ENCODE peak calls at places on chromosomes 4 and X, in seven cellular contexts. M, L, S, R, E, P and F are unnamed samples.

GRCh38 chr4:56727150-56727549 is 46.1 kb upstream of the HOPX start:
- DNase-seq in S (no peak), P (no peak), E (no peak), R (no peak), L (no peak), M (no peak), F (no peak)

GRCh38 chr4:961651-962230 is 11.6 kb downstream of the DGKQ start:
- DNase-seq in M (no peak), R (peak; percentile 53), E (no peak), P (no peak), S (no peak), L (no peak), F (no peak)

GRCh38 chrX:122517781-122518180 is 666.3 kb upstream of the GRIA3 start:
- DNase-seq in M (no peak), P (no peak), R (no peak), L (no peak), E (no peak), S (no peak), F (no peak)

GRCh38 chrX:131394384-131394783 is 105.3 kb upstream of the IGSF1 start:
- DNase-seq in E (no peak), M (no peak), P (no peak), S (no peak), L (no peak), R (no peak), F (no peak)

GRCh38 chr4:155039162-155039561 is 169.3 kb upstream of the NPY2R start:
- DNase-seq in S (no peak), E (no peak), R (no peak), P (no peak), M (no peak), L (no peak), F (no peak)

GRCh38 chr4:20773144-20773997 is 73.1 kb downstream of the PACRGL start:
- DNase-seq in R (peak; percentile 28), M (peak; percentile 3), L (peak; percentile 0), E (peak; percentile 61), P (peak; percentile 69), S (peak; percentile 72), F (peak; percentile 23)

GRCh38 chrX:9882669-9883446 is 84.3 kb upstream of the CLDN34 start:
- DNase-seq in S (peak; percentile 76), P (no peak), E (no peak), L (no peak), M (no peak), R (no peak), F (no peak)

GRCh38 chr4:188986271-188986689 is 847.0 kb downstream of the TRIML1 start:
- DNase-seq in R (peak; percentile 36), E (no peak), M (no peak), S (peak; percentile 57), L (no peak), P (no peak), F (no peak)

GRCh38 chr4:76943129-76943620 is 6.4 kb upstream of the SEPTIN11 start:
- DNase-seq in M (no peak), S (peak; percentile 86), L (no peak), R (no peak), E (no peak), P (no peak), F (no peak)

GRCh38 chr4:4651811-4652609 is 110.2 kb upstream of the STX18 start:
- DNase-seq in L (no peak), S (no peak), E (peak; percentile 45), R (no peak), P (no peak), M (no peak), F (no peak)

GRCh38 chr4:42750091-42750490 is 93.2 kb upstream of the ATP8A1 start:
- DNase-seq in R (no peak), S (no peak), E (peak; percentile 63), M (no peak), L (no peak), P (peak; percentile 15), F (no peak)

GRCh38 chr4:130368668-130369067 is 1272.7 kb downstream of the C4orf33 start:
- DNase-seq in P (no peak), R (no peak), L (no peak), M (no peak), E (no peak), S (no peak), F (no peak)

GRCh38 chr4:71595576-71596108 is 188.2 kb downstream of the GC start:
- DNase-seq in R (no peak), L (peak; percentile 31), M (no peak), P (no peak), E (no peak), S (no peak), F (no peak)

GRCh38 chr4:106136777-106137331 is 179.2 kb downstream of the TBCK start:
- DNase-seq in S (no peak), M (no peak), L (no peak), E (no peak), R (no peak), P (no peak), F (no peak)

GRCh38 chrX:109959356-109959871 is 43.5 kb upstream of the TMEM164 start:
- DNase-seq in E (no peak), M (no peak), S (no peak), R (no peak), L (no peak), P (no peak), F (no peak)